ENCODE peak calls at places on chromosomes 6 and 20, in seven cellular contexts. I is glutamatergic neuron, X is A549, B is HFF-Myc, Q is Calu3, J is sigmoid colon, L is PC-3. E is an unnamed sample.

GRCh38 chr6:155177369-155177961 is 86.3 kb upstream of the CLDN20 start:
- DNase-seq in Q (peak; percentile 62), J (no peak), L (peak; percentile 83), X (peak; percentile 36), I (no peak), B (no peak), E (peak; percentile 42)

GRCh38 chr6:160198577-160199211 is 59.9 kb downstream of the SLC22A2 start:
- DNase-seq in L (peak; percentile 16), B (no peak), I (no peak), Q (peak; percentile 5), X (no peak), J (no peak), E (no peak)

GRCh38 chr20:58142843-58143185 is 85.6 kb downstream of the ANKRD60 start:
- DNase-seq in Q (no peak), X (no peak), L (no peak), I (no peak), J (peak; percentile 37), B (no peak), E (no peak)

GRCh38 chr6:15441215-15441868 is 195.5 kb downstream of the JARID2 start:
- DNase-seq in B (peak; percentile 41), L (peak; percentile 83), X (peak; percentile 59), I (peak; percentile 43), Q (peak; percentile 39), J (no peak), E (peak; percentile 51)

GRCh38 chr6:121548146-121548545 is 112.7 kb downstream of the GJA1 start:
- DNase-seq in B (no peak), L (no peak), X (no peak), Q (no peak), I (no peak), J (no peak), E (no peak)

GRCh38 chr20:44416082-44416715 is 59.5 kb upstream of the TTPAL start:
- DNase-seq in Q (no peak), I (no peak), L (no peak), J (no peak), B (no peak), X (no peak), E (no peak)

GRCh38 chr6:16345449-16346330 is 107.3 kb downstream of the GMPR start:
- DNase-seq in J (peak; percentile 77), Q (no peak), X (peak; percentile 19), L (peak; percentile 78), I (no peak), B (peak; percentile 90), E (no peak)

GRCh38 chr6:25012657-25013056 is 76.9 kb upstream of the RIPOR2 start:
- DNase-seq in I (no peak), B (peak; percentile 53), J (no peak), L (peak; percentile 69), X (no peak), Q (no peak), E (no peak)

GRCh38 chr20:39659010-39659409 is 696.9 kb downstream of the DHX35 start:
- DNase-seq in I (no peak), X (no peak), B (no peak), J (no peak), L (no peak), Q (no peak), E (no peak)

GRCh38 chr6:64732888-64733287 is 974.1 kb downstream of the EYS start:
- DNase-seq in Q (no peak), L (peak; percentile 53), I (no peak), X (no peak), J (no peak), B (no peak), E (no peak)

GRCh38 chr20:56676001-56676400 is 46.9 kb downstream of the TFAP2C start:
- DNase-seq in B (no peak), J (no peak), X (no peak), L (no peak), Q (no peak), I (no peak), E (no peak)

GRCh38 chr6:116536216-116536621 is 9.3 kb downstream of the TRAPPC3L start:
- DNase-seq in I (no peak), L (peak; percentile 75), X (peak; percentile 11), Q (peak; percentile 28), B (no peak), J (no peak), E (peak; percentile 35)

GRCh38 chr20:50589548-50590347 is 79.6 kb downstream of the PTPN1 start:
- DNase-seq in B (no peak), L (no peak), Q (no peak), X (no peak), J (peak; percentile 48), I (no peak), E (no peak)

GRCh38 chr20:61056136-61056535 is 195.9 kb upstream of the CDH4 start:
- DNase-seq in X (no peak), Q (no peak), J (peak; percentile 36), L (no peak), B (no peak), I (no peak), E (no peak)

GRCh38 chr6:107676002-107676401 is 148.1 kb downstream of the SCML4 start:
- DNase-seq in L (no peak), X (no peak), I (no peak), Q (no peak), J (no peak), B (no peak), E (no peak)

GRCh38 chr20:43842126-43843020 is 72.3 kb upstream of the TOX2 start:
- DNase-seq in J (peak; percentile 48), Q (no peak), L (no peak), B (no peak), X (no peak), I (no peak), E (no peak)

GRCh38 chr20:12640255-12640654 is 368.5 kb upstream of the SPTLC3 start:
- DNase-seq in J (no peak), X (no peak), B (no peak), Q (no peak), L (no peak), I (no peak), E (no peak)

GRCh38 chr20:33688938-33689424 is 2.8 kb upstream of the E2F1 start:
- DNase-seq in I (no peak), J (no peak), X (no peak), L (no peak), Q (no peak), B (no peak), E (no peak)

GRCh38 chr6:158043586-158044524 is 62.2 kb downstream of the SYNJ2 start:
- DNase-seq in B (no peak), J (peak; percentile 59), Q (peak; percentile 25), I (no peak), X (no peak), L (no peak), E (no peak)

GRCh38 chr6:143579703-143580102 is 68.2 kb upstream of the FUCA2 start:
- DNase-seq in Q (no peak), J (peak; percentile 87), B (no peak), L (peak; percentile 88), I (no peak), X (no peak), E (no peak)

DNA sequence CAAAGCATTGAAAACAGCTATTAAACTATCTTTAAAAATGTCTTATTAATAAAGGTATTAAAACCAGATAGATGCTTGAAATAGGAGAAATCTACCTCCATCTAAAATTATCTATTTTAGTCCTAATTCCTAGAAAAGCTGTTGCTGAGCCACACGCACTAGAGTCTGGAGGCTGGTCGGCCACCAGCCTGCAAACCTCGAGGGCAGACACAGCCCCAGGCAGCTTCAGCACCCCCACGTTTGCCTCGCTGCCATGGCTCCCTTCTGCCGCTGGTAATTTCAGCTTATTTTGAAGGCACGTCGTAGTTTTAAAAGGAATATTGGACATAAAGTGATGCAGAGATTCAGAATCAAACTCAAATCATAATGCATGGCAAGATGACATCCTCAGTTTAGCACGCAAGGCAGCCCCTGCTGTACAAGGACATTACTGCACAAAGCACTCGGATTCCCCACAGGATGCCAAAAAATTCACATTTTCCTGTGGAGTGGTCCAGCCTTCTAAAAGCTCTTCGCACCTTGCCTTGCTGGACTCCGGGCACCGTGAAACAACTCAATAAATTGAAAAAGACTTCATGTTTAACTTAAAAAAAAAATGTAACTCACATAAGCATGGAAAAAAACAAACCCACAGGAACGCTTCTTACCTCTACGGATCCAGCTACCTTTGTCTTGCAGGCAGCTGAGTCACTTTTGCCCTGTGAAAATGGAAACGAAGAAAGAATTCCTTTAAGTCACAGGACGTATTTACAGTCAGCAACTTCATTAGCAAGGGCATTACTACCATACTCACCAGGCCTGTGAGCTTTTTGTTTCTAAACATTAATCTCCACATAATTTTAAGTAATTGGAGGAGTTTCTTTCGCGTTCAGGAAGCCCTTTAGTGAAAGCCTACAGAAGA is 143.4 kb upstream of the RPS6KA2 start:
- DNase-seq in X (no peak), B (no peak), Q (no peak), J (no peak), I (no peak), L (peak; percentile 21), E (no peak)
- TF ChIP-seq CTCF in X (no peak), B (peak; percentile 25), Q (no peak), J (no peak), I (peak; percentile 59), L (peak; percentile 47), E (no peak)

DNA sequence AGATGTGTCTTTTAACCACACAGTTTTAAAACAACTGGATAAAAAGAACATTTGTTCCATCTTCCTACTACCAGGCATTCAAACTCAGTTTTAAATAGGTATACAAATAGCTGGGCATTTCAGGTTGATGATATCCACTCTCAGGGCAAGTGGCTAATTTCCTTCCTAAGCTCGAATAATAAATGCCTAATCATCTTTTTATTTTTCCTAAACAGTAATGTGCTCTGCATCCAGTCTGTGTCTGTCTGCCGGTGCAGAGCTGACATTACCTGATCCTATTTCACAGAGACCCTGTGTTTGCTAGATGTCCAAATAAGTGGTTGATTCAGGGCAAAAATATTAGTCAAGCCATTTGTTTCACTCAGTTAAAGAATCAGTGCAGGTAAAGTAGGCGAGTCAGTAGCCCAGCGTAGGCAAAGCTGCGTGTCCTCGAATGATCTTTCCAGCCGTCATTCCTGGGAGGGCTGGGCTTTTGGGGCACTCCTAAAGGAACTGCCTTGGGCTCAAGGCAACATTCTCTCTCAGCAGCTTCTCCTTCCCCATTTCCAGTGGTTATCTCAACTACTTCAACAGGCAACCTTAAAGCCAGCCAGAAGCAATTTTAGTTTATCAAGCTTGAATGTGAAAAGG is 74.2 kb upstream of the BMP2 start:
- DNase-seq in Q (no peak), J (no peak), B (no peak), L (no peak), X (no peak), I (no peak), E (no peak)
- TF ChIP-seq CTCF in Q (no peak), J (no peak), B (no peak), L (no peak), X (no peak), I (no peak), E (no peak)

GRCh38 chr6:3848925-3849605 is at the start of gene FAM50B:
- DNase-seq in J (peak; percentile 96), Q (peak; percentile 89), I (peak; percentile 98), L (peak; percentile 92), B (no peak), X (peak; percentile 58), E (peak; percentile 92)
- TF ChIP-seq CTCF in J (peak; percentile 97), Q (peak; percentile 73), I (peak; percentile 100), L (peak; percentile 97), B (peak; percentile 90), X (peak; percentile 83), E (peak; percentile 76)

GRCh38 chr6:100568255-100568654 is 103.5 kb upstream of the SIM1 start:
- DNase-seq in I (no peak), X (no peak), B (no peak), L (no peak), J (no peak), Q (no peak), E (no peak)

GRCh38 chr6:100577425-100577824 is 112.7 kb upstream of the SIM1 start:
- DNase-seq in B (no peak), L (no peak), J (no peak), I (no peak), X (no peak), Q (no peak), E (no peak)

GRCh38 chr6:100574836-100575235 is 110.1 kb upstream of the SIM1 start:
- DNase-seq in X (no peak), J (no peak), L (no peak), Q (no peak), I (no peak), B (no peak), E (no peak)

GRCh38 chr6:100573169-100573568 is 108.4 kb upstream of the SIM1 start:
- DNase-seq in I (no peak), J (no peak), Q (peak; percentile 37), X (peak; percentile 4), B (peak; percentile 16), L (peak; percentile 60), E (no peak)
- TF ChIP-seq CTCF in I (peak; percentile 46), J (no peak), Q (peak; percentile 48), X (peak; percentile 42), B (peak; percentile 31), L (peak; percentile 62), E (no peak)